ENCODE peak calls at places on chromosomes 5 and 9, in five cellular contexts. N, L, K, V and U are unnamed samples.

GRCh38 chr9:76810377-76810957 is 46.2 kb downstream of the PCA3 start:
- DNase-seq in N (peak; percentile 23), L (peak; percentile 54), K (peak; percentile 77), V (no peak), U (peak; percentile 9)

GRCh38 chr5:107557051-107557658 is 113.6 kb downstream of the EFNA5 start:
- DNase-seq in N (peak; percentile 43), L (no peak), K (no peak), V (peak; percentile 75), U (peak; percentile 76)

GRCh38 chr9:137715321-137715720 is 96.5 kb downstream of the EHMT1 start:
- DNase-seq in N (no peak), L (no peak), K (no peak), V (no peak), U (no peak)

GRCh38 chr9:36154213-36154952 is 14.8 kb upstream of the CCIN start:
- DNase-seq in N (no peak), L (no peak), K (peak; percentile 65), V (peak; percentile 49), U (no peak)

GRCh38 chr9:11871832-11872231 is 821.4 kb upstream of the TYRP1 start:
- DNase-seq in N (no peak), L (no peak), K (no peak), V (no peak), U (no peak)

GRCh38 chr5:80481019-80481893 is 6.6 kb upstream of the FAM151B start:
- DNase-seq in N (peak; percentile 66), L (no peak), K (peak; percentile 69), V (no peak), U (no peak)

GRCh38 chr9:129379181-129379836 is 201.2 kb upstream of the IER5L start:
- DNase-seq in N (no peak), L (no peak), K (no peak), V (no peak), U (no peak)

GRCh38 chr9:124007157-124007460 is 4.5 kb upstream of the LHX2 start:
- DNase-seq in N (peak; percentile 39), L (no peak), K (no peak), V (no peak), U (no peak)

GRCh38 chr9:72858089-72858912 is 94.6 kb downstream of the ALDH1A1 start:
- DNase-seq in N (peak; percentile 35), L (no peak), K (peak; percentile 29), V (no peak), U (no peak)

GRCh38 chr9:131394464-131395026 is 659 bp downstream of the PRRC2B start:
- DNase-seq in N (peak; percentile 68), L (no peak), K (peak; percentile 51), V (peak; percentile 68), U (no peak)

GRCh38 chr5:155616779-155617392 is 603.3 kb downstream of the KIF4B start:
- DNase-seq in N (peak; percentile 75), L (no peak), K (no peak), V (no peak), U (no peak)

GRCh38 chr9:35566417-35566816 is 38.6 kb upstream of the TESK1 start:
- DNase-seq in N (no peak), L (no peak), K (no peak), V (no peak), U (no peak)

GRCh38 chr9:36551129-36551528 is 21.6 kb upstream of the MELK start:
- DNase-seq in N (no peak), L (no peak), K (no peak), V (no peak), U (no peak)

GRCh38 chr5:131587541-131587940 is 47.5 kb downstream of the RAPGEF6 start:
- DNase-seq in N (no peak), L (no peak), K (no peak), V (no peak), U (no peak)

GRCh38 chr5:177189416-177189815 is 55.8 kb downstream of the NSD1 start:
- DNase-seq in N (no peak), L (no peak), K (peak; percentile 25), V (no peak), U (no peak)

GRCh38 chr5:76216748-76217147 is 133.6 kb downstream of the SV2C start:
- DNase-seq in N (no peak), L (no peak), K (no peak), V (no peak), U (no peak)

GRCh38 chr9:38029923-38030638 is 38.9 kb downstream of the SHB start:
- DNase-seq in N (no peak), L (no peak), K (no peak), V (no peak), U (no peak)

GRCh38 chr5:68149189-68149588 is 66.4 kb upstream of the PIK3R1 start:
- DNase-seq in N (no peak), L (no peak), K (peak; percentile 84), V (no peak), U (no peak)

GRCh38 chr9:121282309-121283071 is 14.5 kb downstream of the GSN start:
- DNase-seq in N (no peak), L (no peak), K (peak; percentile 83), V (peak; percentile 83), U (no peak)

GRCh38 chr9:23123048-23123632 is 676.5 kb downstream of the DMRTA1 start:
- DNase-seq in N (peak; percentile 38), L (no peak), K (peak; percentile 1), V (peak; percentile 20), U (no peak)

GRCh38 chr9:109968702-109969450 is 188.9 kb downstream of the PALM2AKAP2 start:
- DNase-seq in N (peak; percentile 54), L (peak; percentile 12), K (peak; percentile 37), V (peak; percentile 44), U (no peak)

GRCh38 chr9:128946945-128947422 is 419 bp downstream of the DOLK start:
- DNase-seq in N (no peak), L (no peak), K (peak; percentile 26), V (peak; percentile 47), U (no peak)

GRCh38 chr5:11143456-11144267 is 382.6 kb upstream of the DAP start:
- DNase-seq in N (no peak), L (no peak), K (no peak), V (no peak), U (no peak)
- H3K4me3 ChIP-seq in N (no peak overlapping the region), L (no peak overlapping the region), K (no peak overlapping the region), V (no peak overlapping the region), U (no peak overlapping the region)

GRCh38 chr5:6321078-6321477 is 57.3 kb downstream of the MED10 start:
- DNase-seq in N (no peak), L (no peak), K (no peak), V (no peak), U (no peak)

GRCh38 chr5:6311568-6312501 is 66.5 kb downstream of the MED10 start:
- DNase-seq in N (no peak), L (no peak), K (no peak), V (peak; percentile 70), U (no peak)

GRCh38 chr5:6319116-6319515 is 59.2 kb downstream of the MED10 start:
- DNase-seq in N (no peak), L (no peak), K (no peak), V (no peak), U (no peak)

GRCh38 chr5:6317133-6317532 is 61.2 kb downstream of the MED10 start:
- DNase-seq in N (no peak), L (no peak), K (no peak), V (no peak), U (no peak)

GRCh38 chr5:6315580-6315979 is 62.8 kb downstream of the MED10 start:
- DNase-seq in N (no peak), L (no peak), K (no peak), V (no peak), U (no peak)
- TF ChIP-seq CTCF in N (no peak), L (no peak), K (no peak), V (no peak), U (no peak)

GRCh38 chr9:33404782-33405362 is 2.5 kb upstream of the AQP7 start:
- DNase-seq in N (no peak), L (no peak), K (no peak), V (no peak), U (no peak)
- H3K27me3 ChIP-seq in N (no peaks in the 10 kb centered on the region), L (no peaks in the 10 kb centered on the region), K (peaks cover 6% of the 10 kb centered on the region), V (no peaks in the 10 kb centered on the region), U (peaks cover 3% of the 10 kb centered on the region)

DNA sequence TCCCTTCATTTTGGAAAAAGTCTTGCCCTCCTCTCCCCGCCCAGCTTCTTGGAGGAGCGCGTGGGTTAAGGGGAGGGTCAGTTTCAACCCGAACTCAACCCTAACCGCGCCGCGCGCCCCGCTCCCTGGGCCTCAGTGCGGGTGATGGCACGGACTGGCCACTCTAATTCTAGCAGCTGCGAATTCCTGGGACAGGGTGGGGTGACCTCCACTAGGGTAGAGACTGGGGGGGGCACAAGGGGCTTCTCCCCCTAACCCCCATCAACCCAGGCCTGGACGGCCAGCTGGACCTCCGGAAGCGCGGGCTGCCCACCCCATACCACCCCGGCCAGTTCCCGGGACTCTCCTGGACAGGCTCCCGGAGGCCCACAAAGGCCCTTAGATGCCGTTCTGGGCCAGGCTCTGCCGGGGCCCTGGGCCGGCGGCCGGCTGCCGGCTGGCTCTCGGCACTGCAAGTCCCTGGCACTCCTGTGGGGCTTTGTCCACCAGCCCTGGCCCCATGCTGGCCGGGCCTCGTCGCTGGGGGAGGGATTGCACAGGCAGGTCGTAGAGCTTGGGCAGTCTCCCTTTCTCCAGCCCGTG is 7.2 kb upstream of the PSD2 start:
- DNase-seq in N (no peak), L (no peak), K (no peak), V (peak; percentile 38), U (no peak)
- H3K4me3 ChIP-seq in N (no peak overlapping the region), L (no peak overlapping the region), K (no peak overlapping the region), V (peak overlapping the region; percentile 66), U (no peak overlapping the region)

DNA sequence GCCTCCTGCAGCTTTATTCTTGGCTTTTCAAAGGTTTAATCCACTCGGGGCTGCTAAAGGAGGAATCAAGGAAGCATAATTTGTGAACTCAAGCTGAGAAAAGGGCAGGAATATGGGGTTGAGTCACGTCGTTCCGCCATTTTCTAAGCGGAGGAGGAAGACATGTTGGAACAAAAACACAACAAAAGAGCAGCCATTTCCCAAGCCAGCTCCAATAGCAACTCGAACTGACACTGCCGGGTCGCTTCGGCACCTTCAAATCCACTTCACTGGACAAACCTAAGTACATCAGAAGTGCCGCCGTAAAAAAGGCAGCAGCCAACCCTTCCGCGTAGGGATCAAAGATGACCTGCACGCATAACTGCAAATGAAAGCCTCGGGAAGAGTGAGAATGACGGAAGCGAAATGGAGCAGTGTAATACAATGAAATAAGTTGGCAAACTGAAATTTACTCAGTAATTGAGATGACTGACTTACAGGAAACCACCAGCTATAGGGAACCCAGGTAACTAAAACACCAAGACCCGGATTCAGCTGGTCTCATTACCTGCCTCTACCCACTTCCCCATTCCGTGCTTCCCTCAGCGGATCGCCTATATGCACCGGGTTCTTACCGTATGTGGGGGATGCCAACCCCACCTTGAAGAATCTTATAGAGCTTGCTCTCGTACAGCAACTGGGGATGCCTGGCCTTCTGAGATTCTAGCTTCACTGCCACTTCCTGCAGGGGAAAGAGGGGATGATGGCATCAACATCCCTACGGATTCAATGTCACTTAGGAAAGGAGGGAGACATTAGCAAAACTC is 1.6 kb downstream of the CSNK1A1 start:
- DNase-seq in N (peak; percentile 49), L (peak; percentile 39), K (peak; percentile 61), V (no peak), U (no peak)
- TF ChIP-seq CTCF in N (no peak), L (no peak), K (no peak), V (no peak), U (no peak)